ENCODE peak calls at places on chromosomes 4 and X, in six cellular contexts. B is hypothalamus; M is WTC11; G is CD8-positive, alpha-beta memory T cell; Z is iris pigment epithelial cell; F is AG08395. P is an unnamed sample.
A peak's percentile ranks its signal among the peaks of the same experiment; 100 is the strongest.

GRCh38 chr4:7817877-7818675 is 121.6 kb downstream of the AFAP1 start:
- DNase-seq in G (no peak), F (no peak), M (no peak), B (no peak), Z (no peak), P (no peak)

GRCh38 chrX:153766098-153766817 is 2.2 kb downstream of the PLXNB3 start:
- DNase-seq in G (no peak), B (peak; percentile 39), F (peak; percentile 75), Z (peak; percentile 71), M (no peak), P (no peak)

GRCh38 chrX:39877919-39878318 is 219.8 kb downstream of the BCOR start:
- DNase-seq in F (no peak), Z (no peak), G (no peak), B (no peak), M (no peak), P (peak; percentile 31)

GRCh38 chrX:37652053-37652452 is 33.5 kb upstream of the XK start:
- DNase-seq in G (no peak), Z (no peak), B (no peak), M (peak; percentile 13), F (no peak), P (no peak)

GRCh38 chr4:80610845-80611244 is 275.3 kb downstream of the CFAP299 start:
- DNase-seq in F (no peak), M (no peak), B (no peak), G (no peak), Z (peak; percentile 7), P (no peak)

GRCh38 chr4:161160718-161161117 is 1003.1 kb downstream of the FSTL5 start:
- DNase-seq in F (no peak), M (no peak), B (no peak), G (no peak), Z (no peak), P (no peak)

GRCh38 chrX:54807524-54808108 is at the start of gene MAGED2:
- DNase-seq in M (peak; percentile 27), Z (peak; percentile 33), G (peak; percentile 49), B (peak; percentile 27), F (peak; percentile 14), P (peak; percentile 13)

GRCh38 chr4:133997440-133997839 is 204.1 kb downstream of the PABPC4L start:
- DNase-seq in M (no peak), B (no peak), Z (no peak), G (no peak), F (no peak), P (no peak)

GRCh38 chr4:107743532-107743931 is 23.5 kb upstream of the PAPSS1 start:
- DNase-seq in F (no peak), M (no peak), Z (peak; percentile 64), G (no peak), B (no peak), P (no peak)

GRCh38 chr4:87079967-87080366 is 140.5 kb downstream of the KLHL8 start:
- DNase-seq in G (no peak), F (no peak), M (no peak), B (no peak), Z (no peak), P (no peak)

GRCh38 chr4:148477276-148477675 is 35.1 kb upstream of the NR3C2 start:
- DNase-seq in F (no peak), Z (no peak), B (no peak), M (no peak), G (no peak), P (no peak)

GRCh38 chr4:98284640-98285046 is 23.5 kb downstream of the RAP1GDS1 start:
- DNase-seq in B (no peak), Z (peak; percentile 26), M (peak; percentile 31), G (no peak), F (no peak), P (no peak)